ENCODE peak calls at places on chromosomes 2 and 18, in nine cellular contexts. F is tibial artery; S is NCI-H2029; A is NCI-H1105 treated with DMSO at 0.1 percent for 48 hours; T is GM20000; P is astrocyte; R is CD4-positive, alpha-beta T cell; H is AML-193; E is HTR-8/SVneo. V is an unnamed sample.

GRCh38 chr2:74835831-74836674 is 2.1 kb downstream of the HK2 start:
- DNase-seq in F (no peak), S (peak; percentile 16), A (peak; percentile 75), T (peak; percentile 73), P (peak; percentile 29), R (no peak), H (peak; percentile 62), E (peak; percentile 73), V (no peak)

GRCh38 chr18:24503182-24503581 is 42.7 kb downstream of the HRH4 start:
- DNase-seq in F (no peak), S (no peak), A (no peak), T (no peak), P (no peak), R (no peak), H (no peak), E (no peak), V (no peak)

GRCh38 chr2:8413589-8414135 is 268.2 kb upstream of the ID2 start:
- DNase-seq in F (peak; percentile 56), S (no peak), A (no peak), T (no peak), P (no peak), R (no peak), H (peak; percentile 23), E (no peak), V (no peak)

GRCh38 chr2:46569061-46569560 is 89.7 kb downstream of the TMEM247 start:
- DNase-seq in F (no peak), S (no peak), A (no peak), T (peak; percentile 62), P (peak; percentile 77), R (no peak), H (peak; percentile 78), E (no peak), V (no peak)

GRCh38 chr18:29556070-29556469 is 1379.1 kb upstream of the CDH2 start:
- DNase-seq in F (no peak), S (no peak), A (no peak), T (no peak), P (no peak), R (no peak), H (no peak), E (no peak), V (no peak)

GRCh38 chr2:1988049-1988448 is 243.7 kb upstream of the PXDN start:
- DNase-seq in F (no peak), S (no peak), A (no peak), T (no peak), P (no peak), R (no peak), H (no peak), E (no peak), V (no peak)

GRCh38 chr18:47932603-47933002 is 2.1 kb upstream of the SMAD2 start:
- DNase-seq in F (no peak), S (no peak), A (no peak), T (no peak), P (no peak), R (no peak), H (peak; percentile 66), E (no peak), V (no peak)

GRCh38 chr2:202135111-202135874 is 62.2 kb downstream of the KIAA2012 start:
- DNase-seq in F (peak; percentile 91), S (no peak), A (no peak), T (no peak), P (peak; percentile 100), R (no peak), H (no peak), E (peak; percentile 69), V (peak; percentile 60)

GRCh38 chr18:49725809-49726514 is 87.4 kb downstream of the ACAA2 start:
- DNase-seq in F (peak; percentile 66), S (no peak), A (no peak), T (no peak), P (peak; percentile 99), R (no peak), H (no peak), E (peak; percentile 76), V (peak; percentile 89)

GRCh38 chr2:94956797-94957391 is 68.6 kb upstream of the MAL start:
- DNase-seq in F (peak; percentile 36), S (no peak), A (peak; percentile 15), T (peak; percentile 53), P (peak; percentile 6), R (peak; percentile 19), H (peak; percentile 11), E (peak; percentile 64), V (no peak)

GRCh38 chr2:113720167-113720566 is 36.3 kb downstream of the SLC35F5 start:
- DNase-seq in F (no peak), S (peak; percentile 8), A (peak; percentile 7), T (no peak), P (peak; percentile 10), R (no peak), H (peak; percentile 19), E (peak; percentile 26), V (no peak)

GRCh38 chr18:32810314-32810713 is 37.5 kb upstream of the KLHL14 start:
- DNase-seq in F (no peak), S (no peak), A (no peak), T (no peak), P (no peak), R (no peak), H (no peak), E (no peak), V (no peak)

GRCh38 chr2:207046642-207047213 is 107.4 kb downstream of the CPO start:
- DNase-seq in F (no peak), S (peak; percentile 61), A (no peak), T (no peak), P (no peak), R (peak; percentile 4), H (peak; percentile 85), E (peak; percentile 23), V (no peak)

GRCh38 chr2:42193722-42194187 is 24.6 kb downstream of the EML4 start:
- DNase-seq in F (no peak), S (no peak), A (no peak), T (no peak), P (no peak), R (no peak), H (peak; percentile 7), E (no peak), V (no peak)

GRCh38 chr2:23492941-23493340 is 108.0 kb downstream of the KLHL29 start:
- DNase-seq in F (no peak), S (no peak), A (peak; percentile 24), T (no peak), P (no peak), R (no peak), H (no peak), E (no peak), V (no peak)

GRCh38 chr2:96090181-96090500 is 26.2 kb downstream of the ADRA2B start:
- DNase-seq in F (no peak), S (no peak), A (no peak), T (no peak), P (no peak), R (no peak), H (no peak), E (no peak), V (no peak)

GRCh38 chr2:105287692-105288091 is 41.8 kb downstream of the TGFBRAP1 start:
- DNase-seq in F (no peak), S (no peak), A (no peak), T (peak; percentile 33), P (peak; percentile 10), R (no peak), H (peak; percentile 26), E (peak; percentile 20), V (no peak)

GRCh38 chr2:239208470-239209180 is 192.2 kb downstream of the HDAC4 start:
- DNase-seq in F (no peak), S (peak; percentile 86), A (peak; percentile 76), T (no peak), P (no peak), R (no peak), H (no peak), E (no peak), V (no peak)

GRCh38 chr2:39642054-39642742 is 23.5 kb upstream of the TMEM178A start:
- DNase-seq in F (no peak), S (no peak), A (no peak), T (no peak), P (peak; percentile 93), R (no peak), H (no peak), E (peak; percentile 54), V (no peak)

GRCh38 chr2:152336854-152337510 is 2.0 kb downstream of the FMNL2 start:
- DNase-seq in F (peak; percentile 32), S (no peak), A (no peak), T (peak; percentile 8), P (peak; percentile 62), R (no peak), H (no peak), E (peak; percentile 8), V (no peak)

GRCh38 chr2:88554189-88554588 is 73.1 kb downstream of the EIF2AK3 start:
- DNase-seq in F (no peak), S (no peak), A (no peak), T (no peak), P (no peak), R (no peak), H (no peak), E (no peak), V (no peak)

GRCh38 chr2:202009019-202009481 is 24.6 kb upstream of the FZD7 start:
- DNase-seq in F (peak; percentile 50), S (no peak), A (no peak), T (no peak), P (no peak), R (no peak), H (no peak), E (no peak), V (no peak)

GRCh38 chr2:64404002-64404731 is 49.8 kb upstream of the LGALSL start:
- DNase-seq in F (peak; percentile 84), S (peak; percentile 92), A (peak; percentile 82), T (no peak), P (peak; percentile 69), R (no peak), H (no peak), E (no peak), V (no peak)

GRCh38 chr2:98832172-98832571 is 101.2 kb upstream of the MGAT4A start:
- DNase-seq in F (no peak), S (no peak), A (no peak), T (no peak), P (no peak), R (no peak), H (no peak), E (no peak), V (no peak)

GRCh38 chr2:1497122-1497611 is 83.9 kb downstream of the TPO start:
- DNase-seq in F (no peak), S (no peak), A (no peak), T (no peak), P (no peak), R (no peak), H (no peak), E (no peak), V (no peak)

GRCh38 chr2:110173523-110173922 is 31.3 kb downstream of the NPHP1 start:
- DNase-seq in F (no peak), S (no peak), A (no peak), T (no peak), P (peak; percentile 56), R (no peak), H (no peak), E (no peak), V (peak; percentile 16)

GRCh38 chr2:110219496-110220192 is 7.3 kb upstream of the MTLN start:
- DNase-seq in F (no peak), S (no peak), A (no peak), T (no peak), P (peak; percentile 83), R (no peak), H (no peak), E (no peak), V (no peak)

GRCh38 chr18:25299899-25300298 is 52.1 kb downstream of the ZNF521 start:
- DNase-seq in F (no peak), S (no peak), A (no peak), T (no peak), P (no peak), R (no peak), H (no peak), E (no peak), V (no peak)

GRCh38 chr2:16298866-16299265 is 358.5 kb downstream of the MYCN start:
- DNase-seq in F (no peak), S (no peak), A (no peak), T (no peak), P (no peak), R (no peak), H (no peak), E (no peak), V (no peak)

GRCh38 chr2:9983413-9984216 is 32.1 kb downstream of the GRHL1 start:
- DNase-seq in F (no peak), S (no peak), A (no peak), T (no peak), P (peak; percentile 73), R (no peak), H (no peak), E (no peak), V (no peak)

GRCh38 chr2:238296638-238297457 is 8.4 kb upstream of the PER2 start:
- DNase-seq in F (peak; percentile 1), S (no peak), A (no peak), T (no peak), P (no peak), R (no peak), H (no peak), E (no peak), V (no peak)